ENCODE peak calls at places on chromosomes 7 and 10, in nine cellular contexts. Y is NB4; Q is activated CD4-positive, alpha-beta T cell treated with anti-CD3 and anti-CD28 coated beads for 48 hours; F is AG20443; Z is SW480; M is NCI-H748 treated with DMSO at 0.1 percent for 48 hours; K is EL; I is cardiac muscle cell; R is T-cell. X is an unnamed sample.

GRCh38 chr7:30117886-30118285 is 16.9 kb upstream of the MTURN start:
- DNase-seq in M (no peak), Y (no peak), Q (no peak), R (no peak), F (peak; percentile 22), Z (no peak), K (no peak), I (no peak), X (peak; percentile 15)

GRCh38 chr7:155665957-155666287 is 21.5 kb downstream of the RBM33 start:
- DNase-seq in I (peak; percentile 80), Q (no peak), M (no peak), K (peak; percentile 85), F (peak; percentile 60), Z (peak; percentile 14), R (no peak), Y (peak; percentile 33), X (peak; percentile 90)

GRCh38 chr10:122639801-122640200 is 59.8 kb downstream of the C10orf120 start:
- DNase-seq in Y (no peak), F (no peak), Z (no peak), I (no peak), M (no peak), R (no peak), K (no peak), Q (no peak), X (no peak)

GRCh38 chr10:44207160-44207559 is 177.7 kb downstream of the CXCL12 start:
- DNase-seq in K (no peak), F (no peak), I (no peak), Y (no peak), M (no peak), Z (no peak), Q (no peak), R (no peak), X (no peak)

GRCh38 chr10:44662002-44662401 is 249.1 kb upstream of the TMEM72 start:
- DNase-seq in F (no peak), Q (no peak), K (peak; percentile 23), Y (no peak), Z (no peak), M (no peak), R (no peak), I (no peak), X (peak; percentile 46)

GRCh38 chr7:134697487-134697886 is 50.8 kb downstream of the BPGM start:
- DNase-seq in Z (no peak), I (no peak), Y (no peak), F (no peak), R (no peak), Q (no peak), M (no peak), K (no peak), X (no peak)

GRCh38 chr10:111098679-111099437 is 22.0 kb downstream of the ADRA2A start:
- DNase-seq in I (no peak), K (peak; percentile 22), Y (peak; percentile 14), R (no peak), M (no peak), Z (no peak), Q (no peak), F (no peak), X (peak; percentile 19)

GRCh38 chr10:48274636-48275035 is at the start of gene FRMPD2:
- DNase-seq in Y (no peak), K (no peak), M (no peak), R (no peak), I (no peak), Q (no peak), Z (no peak), F (peak; percentile 5), X (no peak)

GRCh38 chr7:55523366-55523765 is 48.9 kb downstream of the VOPP1 start:
- DNase-seq in Y (no peak), K (no peak), F (peak; percentile 32), Z (no peak), R (no peak), Q (no peak), M (no peak), I (no peak), X (peak; percentile 26)

GRCh38 chr7:48094861-48095293 is 5.8 kb downstream of the UPP1 start:
- DNase-seq in Y (no peak), F (peak; percentile 60), R (no peak), Z (no peak), Q (no peak), K (peak; percentile 85), I (peak; percentile 79), M (no peak), X (peak; percentile 87)

GRCh38 chr10:58275908-58276307 is 6.9 kb downstream of the CISD1 start:
- DNase-seq in R (no peak), I (peak; percentile 70), F (no peak), Q (no peak), Z (no peak), M (no peak), K (peak; percentile 56), Y (no peak), X (peak; percentile 81)

GRCh38 chr7:71626206-71626605 is 494.3 kb downstream of the GALNT17 start:
- DNase-seq in Y (no peak), Q (no peak), M (no peak), I (peak; percentile 16), R (no peak), K (no peak), F (peak; percentile 35), Z (peak; percentile 57), X (no peak)

GRCh38 chr7:72249106-72249505 is 163.0 kb downstream of the CALN1 start:
- DNase-seq in Y (no peak), Z (no peak), M (no peak), F (no peak), I (no peak), Q (no peak), K (no peak), R (no peak), X (no peak)

GRCh38 chr7:41046221-41046761 is 656.6 kb downstream of the INHBA start:
- DNase-seq in M (no peak), Q (no peak), R (no peak), F (no peak), I (peak; percentile 77), Z (no peak), K (peak; percentile 89), Y (peak; percentile 23), X (peak; percentile 94)

GRCh38 chr10:59894114-59894513 is 12.2 kb downstream of the CCDC6 start:
- DNase-seq in Y (no peak), Z (no peak), M (no peak), Q (no peak), R (no peak), I (peak; percentile 87), F (peak; percentile 93), K (peak; percentile 50), X (peak; percentile 82)

GRCh38 chr7:29480456-29480855 is 83.2 kb upstream of the PRR15 start:
- DNase-seq in Y (no peak), Q (no peak), R (no peak), Z (no peak), F (no peak), M (no peak), K (no peak), I (peak; percentile 31), X (no peak)

GRCh38 chr10:18224626-18225445 is 84.6 kb downstream of the CACNB2 start:
- DNase-seq in Y (no peak), Z (no peak), Q (no peak), M (no peak), F (no peak), K (no peak), R (no peak), I (peak; percentile 18), X (no peak)

GRCh38 chr7:130996841-130997231 is 262.8 kb upstream of the KLF14 start:
- DNase-seq in I (peak; percentile 42), K (peak; percentile 24), Z (peak; percentile 94), M (peak; percentile 80), Q (peak; percentile 62), R (no peak), Y (no peak), F (no peak), X (peak; percentile 53)

GRCh38 chr7:107994366-107994765 is 8.6 kb downstream of the LAMB1 start:
- DNase-seq in I (peak; percentile 56), Y (no peak), K (no peak), F (no peak), M (peak; percentile 17), Q (no peak), Z (no peak), R (no peak), X (peak; percentile 9)

GRCh38 chr10:42898037-42898960 is 115.7 kb downstream of the BMS1 start:
- DNase-seq in I (no peak), K (no peak), M (no peak), R (no peak), Q (no peak), Y (no peak), F (no peak), Z (no peak), X (no peak)

GRCh38 chr7:48033922-48034321 is 1.4 kb upstream of the C7orf57 start:
- DNase-seq in K (no peak), M (no peak), R (no peak), Y (no peak), I (no peak), Q (no peak), F (no peak), Z (no peak), X (no peak)

GRCh38 chr7:42877852-42878251 is 34.0 kb downstream of the C7orf25 start:
- DNase-seq in K (no peak), Q (no peak), F (no peak), Z (no peak), R (no peak), I (no peak), Y (peak; percentile 85), M (no peak), X (no peak)

GRCh38 chr7:25557930-25558329 is 329.6 kb upstream of the NPVF start:
- DNase-seq in Y (no peak), Q (no peak), R (no peak), Z (no peak), I (no peak), F (no peak), K (no peak), M (no peak), X (no peak)

GRCh38 chr10:34116780-34117179 is 698.3 kb downstream of the PARD3 start:
- DNase-seq in F (no peak), Y (no peak), Q (no peak), R (no peak), K (no peak), I (peak; percentile 37), M (no peak), Z (no peak), X (no peak)

GRCh38 chr10:51244739-51245138 is 170.5 kb downstream of the PRKG1 start:
- DNase-seq in F (peak; percentile 79), Q (no peak), Z (no peak), Y (no peak), I (peak; percentile 95), R (no peak), K (peak; percentile 66), M (no peak), X (peak; percentile 95)

GRCh38 chr7:12210179-12211053 is 678 bp upstream of the TMEM106B start:
- DNase-seq in I (no peak), M (peak; percentile 56), Y (no peak), Q (no peak), Z (peak; percentile 77), K (peak; percentile 17), R (no peak), F (peak; percentile 7), X (peak; percentile 20)

GRCh38 chr7:98409843-98410242 is 9.0 kb upstream of the BAIAP2L1 start:
- DNase-seq in Q (no peak), Y (no peak), I (no peak), F (no peak), M (no peak), R (no peak), K (no peak), Z (no peak), X (no peak)

GRCh38 chr7:149071641-149072437 is 18.7 kb downstream of the ZNF786 start:
- DNase-seq in Y (peak; percentile 94), R (peak; percentile 51), Z (no peak), I (no peak), Q (peak; percentile 69), K (no peak), F (no peak), M (no peak), X (peak; percentile 16)

GRCh38 chr10:77398558-77398957 is 239.1 kb downstream of the KCNMA1 start:
- DNase-seq in K (no peak), R (no peak), Y (no peak), M (no peak), I (no peak), F (no peak), Z (no peak), Q (no peak), X (peak; percentile 55)

GRCh38 chr10:102632394-102633062 is 11.8 kb upstream of the TRIM8 start:
- DNase-seq in R (no peak), Y (peak; percentile 93), F (no peak), Z (no peak), K (peak; percentile 45), Q (no peak), I (peak; percentile 89), M (no peak), X (peak; percentile 63)

X was measured in EH.